ENCODE peak calls at places on chromosomes 6 and 20, in six cellular contexts. B is lung microvascular endothelial cell; Q is activated T-helper 1 cell treated with anti-CD3 and anti-CD28 coated beads, Interleukin-12 subunit alpha, Interleukin-12 subunit beta, Interleukin-2, Interleukin-4 antibody, amounts not matched to agents 30 ng/mL and 10 ng/mL and 1 ng/mL, durations not matched to agents 14 hours and 24 hours and 36 hours; M is SK-N-SH; F is nucleus accumbens; J is SHP77. C is an unnamed sample.

GRCh38 chr6:41066867-41067304 is 5.3 kb downstream of the OARD1 start:
- DNase-seq in M (peak), Q (peak), F (peak), J (peak), B (peak), C (peak)

GRCh38 chr20:5030348-5031205 is 29.3 kb upstream of the SLC23A2 start:
- DNase-seq in Q (no peak), J (no peak), M (no peak), B (no peak), F (no peak), C (no peak)

GRCh38 chr6:56486681-56487080 is 156.0 kb downstream of the DST start:
- DNase-seq in B (no peak), J (no peak), M (no peak), F (no peak), Q (no peak), C (no peak)

GRCh38 chr20:61936701-61937131 is 129.0 kb downstream of the TAF4 start:
- DNase-seq in B (no peak), J (no peak), Q (no peak), M (no peak), F (no peak), C (no peak)

GRCh38 chr6:125310994-125311649 is 9.4 kb upstream of the HDDC2 start:
- DNase-seq in F (no peak), B (peak), J (peak), M (peak), Q (no peak), C (peak)

GRCh38 chr20:18288748-18289705 is 700 bp downstream of the ZNF133 start:
- DNase-seq in B (no peak), M (peak), J (peak), Q (no peak), F (no peak), C (peak)

GRCh38 chr6:26296857-26297648 is 67.9 kb upstream of the BTN3A2 start:
- DNase-seq in J (peak), M (no peak), Q (no peak), F (no peak), B (peak), C (peak)

GRCh38 chr6:494394-494793 is 102.8 kb downstream of the IRF4 start:
- DNase-seq in F (no peak), J (no peak), B (no peak), Q (no peak), M (no peak), C (no peak)

GRCh38 chr6:16236648-16237199 is 1.7 kb upstream of the GMPR start:
- DNase-seq in Q (no peak), B (peak), J (no peak), M (no peak), F (no peak), C (peak)

GRCh38 chr20:50130995-50131394 is 18.0 kb upstream of the UBE2V1 start:
- DNase-seq in F (no peak), J (no peak), B (no peak), M (no peak), Q (no peak), C (no peak)

GRCh38 chr6:13990830-13991229 is 66.1 kb downstream of the RNF182 start:
- DNase-seq in B (no peak), J (no peak), F (no peak), M (no peak), Q (no peak), C (no peak)

GRCh38 chr6:7910654-7911344 is at the start of gene TXNDC5:
- DNase-seq in M (peak), F (peak), Q (peak), J (peak), B (peak), C (peak)

GRCh38 chr6:29887330-29887818 is 55.0 kb upstream of the HLA-A start:
- DNase-seq in F (no peak), Q (peak), M (no peak), J (no peak), B (peak), C (no peak)

GRCh38 chr6:123524781-123525180 is 112.0 kb downstream of the TRDN start:
- DNase-seq in M (no peak), J (no peak), B (no peak), F (no peak), Q (no peak), C (no peak)

GRCh38 chr6:170209354-170210025 is 81.4 kb downstream of the DLL1 start:
- DNase-seq in J (no peak), M (peak), Q (no peak), F (no peak), B (no peak), C (no peak)

GRCh38 chr6:116522896-116523295 is 11.5 kb downstream of the CALHM5 start:
- DNase-seq in J (no peak), M (no peak), B (no peak), Q (no peak), F (no peak), C (no peak)

GRCh38 chr6:125699591-125699990 is 49.8 kb upstream of the HEY2 start:
- DNase-seq in F (no peak), B (no peak), J (no peak), M (no peak), Q (no peak), C (no peak)

GRCh38 chr20:25316506-25317190 is 68.8 kb downstream of the PYGB start:
- DNase-seq in M (no peak), J (no peak), B (no peak), F (no peak), Q (no peak), C (no peak)

GRCh38 chr6:106413722-106414121 is 53.2 kb downstream of the CRYBG1 start:
- DNase-seq in M (no peak), J (no peak), Q (no peak), B (no peak), F (no peak), C (no peak)

GRCh38 chr20:24608926-24609667 is 139.7 kb downstream of the SYNDIG1 start:
- DNase-seq in F (no peak), Q (no peak), B (no peak), J (no peak), M (no peak), C (no peak)

GRCh38 chr20:4383966-4384365 is 337.7 kb upstream of the PRND start:
- DNase-seq in Q (no peak), J (no peak), M (no peak), F (no peak), B (no peak), C (no peak)